ENCODE peak calls at places on chromosomes 6 and 20, in four cellular contexts. One of them, this sample, is unnamed.

GRCh38 chr6:797479-798077 is 104.6 kb upstream of the EXOC2 start:
- DNase-seq in fibroblast of mammary gland: peak
- DNase-seq in kidney: no peak
- DNase-seq in astrocyte of the spinal cord: peak
- DNase-seq in this sample: no peak

GRCh38 chr6:20532881-20533280 is 1.4 kb upstream of the CDKAL1 start:
- DNase-seq in fibroblast of mammary gland: no peak
- DNase-seq in kidney: no peak
- DNase-seq in astrocyte of the spinal cord: no peak
- DNase-seq in this sample: no peak

GRCh38 chr20:49276201-49276894 is 1.5 kb downstream of the ZNFX1 start:
- DNase-seq in fibroblast of mammary gland: peak
- DNase-seq in kidney: no peak
- DNase-seq in astrocyte of the spinal cord: peak
- DNase-seq in this sample: no peak

GRCh38 chr20:56689852-56690485 is 60.9 kb downstream of the TFAP2C start:
- DNase-seq in fibroblast of mammary gland: peak
- DNase-seq in kidney: no peak
- DNase-seq in astrocyte of the spinal cord: no peak
- DNase-seq in this sample: no peak

GRCh38 chr6:137489410-137490371 is 4.5 kb downstream of the OLIG3 start:
- DNase-seq in fibroblast of mammary gland: no peak
- DNase-seq in kidney: no peak
- DNase-seq in astrocyte of the spinal cord: no peak
- DNase-seq in this sample: no peak

GRCh38 chr6:166470029-166470862 is 87.5 kb upstream of the MPC1 start:
- DNase-seq in fibroblast of mammary gland: no peak
- DNase-seq in kidney: peak
- DNase-seq in astrocyte of the spinal cord: no peak
- DNase-seq in this sample: no peak

GRCh38 chr6:40340957-40341356 is 246.2 kb downstream of the LRFN2 start:
- DNase-seq in fibroblast of mammary gland: no peak
- DNase-seq in kidney: no peak
- DNase-seq in astrocyte of the spinal cord: no peak
- DNase-seq in this sample: no peak

GRCh38 chr6:158849899-158850806 is 31.0 kb upstream of the EZR start:
- DNase-seq in fibroblast of mammary gland: peak
- DNase-seq in kidney: no peak
- DNase-seq in astrocyte of the spinal cord: peak
- DNase-seq in this sample: peak

GRCh38 chr6:160329188-160329587 is 19.0 kb upstream of the SLC22A3 start:
- DNase-seq in fibroblast of mammary gland: no peak
- DNase-seq in kidney: no peak
- DNase-seq in astrocyte of the spinal cord: no peak
- DNase-seq in this sample: no peak

GRCh38 chr20:1528811-1529210 is 28.7 kb downstream of the SIRPD start:
- DNase-seq in fibroblast of mammary gland: peak
- DNase-seq in kidney: no peak
- DNase-seq in astrocyte of the spinal cord: no peak
- DNase-seq in this sample: no peak

DNA sequence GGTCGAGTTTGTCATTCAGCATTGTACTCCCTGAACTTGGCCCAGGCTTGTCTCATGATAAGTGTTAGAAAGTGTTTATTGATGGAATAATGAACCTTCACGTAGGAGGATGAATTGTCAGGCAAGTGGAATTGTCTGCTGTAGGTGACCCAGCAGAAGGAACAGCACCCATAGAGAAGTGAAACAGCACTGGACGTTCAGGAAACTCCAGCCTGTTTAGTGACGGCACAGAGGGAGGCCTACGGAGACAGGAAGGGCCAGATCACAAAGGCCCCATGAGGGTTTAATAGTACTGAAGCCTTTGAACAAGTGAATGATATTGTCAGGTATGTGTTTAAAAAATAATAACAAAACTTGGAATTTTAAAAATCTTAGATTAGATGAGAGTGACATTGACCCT is 2.9 kb downstream of the STX11 start:
- DNase-seq in fibroblast of mammary gland: no peak
- DNase-seq in kidney: no peak
- DNase-seq in astrocyte of the spinal cord: no peak
- DNase-seq in this sample: no peak
- TF ChIP-seq CTCF in fibroblast of mammary gland: no peak
- TF ChIP-seq CTCF in kidney: no peak
- TF ChIP-seq CTCF in astrocyte of the spinal cord: no peak
- TF ChIP-seq CTCF in this sample: no peak

GRCh38 chr6:119324718-119325117 is 24.8 kb downstream of the MAN1A1 start:
- DNase-seq in fibroblast of mammary gland: no peak
- DNase-seq in kidney: no peak
- DNase-seq in astrocyte of the spinal cord: no peak
- DNase-seq in this sample: no peak
- TF ChIP-seq CTCF in fibroblast of mammary gland: no peak
- TF ChIP-seq CTCF in kidney: no peak
- TF ChIP-seq CTCF in astrocyte of the spinal cord: no peak
- TF ChIP-seq CTCF in this sample: no peak

DNA sequence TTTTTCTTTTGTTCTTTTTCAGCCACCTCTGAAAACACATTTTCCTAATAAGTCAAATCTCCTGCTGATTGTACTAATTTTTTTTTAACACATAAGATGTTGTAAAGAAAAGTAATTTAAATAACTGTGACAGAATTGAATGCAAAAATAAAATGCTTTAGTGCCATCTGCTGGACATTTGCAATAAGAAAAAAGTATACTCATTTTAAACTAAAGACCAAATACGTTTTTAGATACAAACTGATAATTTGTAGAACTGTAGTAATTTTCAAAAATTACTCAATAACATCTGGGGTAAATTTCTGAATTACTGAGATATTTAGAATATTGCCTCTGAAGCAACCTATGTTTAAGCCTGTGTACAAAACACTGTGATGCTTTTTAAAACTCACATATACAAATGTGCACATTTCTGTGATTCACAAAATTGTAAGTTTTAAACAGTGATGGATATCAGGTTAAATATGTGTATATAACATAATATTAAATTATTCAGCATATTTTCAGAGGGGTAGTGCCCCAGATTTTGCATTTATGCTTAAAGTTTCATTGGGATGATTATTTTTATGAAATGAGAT is 198.7 kb downstream of the RIMS1 start:
- DNase-seq in fibroblast of mammary gland: peak
- DNase-seq in kidney: no peak
- DNase-seq in astrocyte of the spinal cord: peak
- DNase-seq in this sample: no peak
- TF ChIP-seq CTCF in fibroblast of mammary gland: peak
- TF ChIP-seq CTCF in kidney: peak
- TF ChIP-seq CTCF in astrocyte of the spinal cord: peak
- TF ChIP-seq CTCF in this sample: no peak

GRCh38 chr6:37280162-37280895 is 22.4 kb upstream of the TMEM217 start:
- DNase-seq in fibroblast of mammary gland: no peak
- DNase-seq in kidney: no peak
- DNase-seq in astrocyte of the spinal cord: no peak
- DNase-seq in this sample: no peak

GRCh38 chr6:37283268-37283667 is 25.3 kb upstream of the TMEM217 start:
- DNase-seq in fibroblast of mammary gland: no peak
- DNase-seq in kidney: no peak
- DNase-seq in astrocyte of the spinal cord: peak
- DNase-seq in this sample: no peak

GRCh38 chr6:37285861-37286311 is 27.9 kb upstream of the TMEM217 start:
- DNase-seq in fibroblast of mammary gland: no peak
- DNase-seq in kidney: no peak
- DNase-seq in astrocyte of the spinal cord: no peak
- DNase-seq in this sample: no peak

GRCh38 chr6:37284781-37285180 is 26.8 kb upstream of the TMEM217 start:
- DNase-seq in fibroblast of mammary gland: no peak
- DNase-seq in kidney: no peak
- DNase-seq in astrocyte of the spinal cord: no peak
- DNase-seq in this sample: no peak

DNA sequence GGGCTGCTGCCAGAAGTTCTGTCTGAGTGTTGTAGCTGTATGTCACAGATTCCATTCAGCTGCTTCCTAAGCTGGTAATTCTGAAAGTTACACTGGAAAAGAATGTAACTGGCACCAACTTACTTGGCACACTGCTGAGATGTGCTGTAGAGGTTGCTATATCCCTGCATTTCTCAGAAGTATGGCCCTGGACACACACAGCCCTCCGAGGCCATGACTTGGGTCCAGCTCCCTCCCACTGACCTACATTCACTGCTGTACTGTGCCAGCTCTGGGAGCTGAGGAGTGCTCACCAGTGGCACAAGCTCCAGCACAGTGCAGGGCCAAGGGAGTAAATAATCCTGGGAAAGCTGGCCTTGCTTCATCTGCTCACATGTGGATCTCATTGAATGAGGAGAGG is 25.8 kb upstream of the TMEM217 start:
- DNase-seq in fibroblast of mammary gland: no peak
- DNase-seq in kidney: no peak
- DNase-seq in astrocyte of the spinal cord: no peak
- DNase-seq in this sample: no peak
- TF ChIP-seq CTCF in fibroblast of mammary gland: no peak
- TF ChIP-seq CTCF in kidney: no peak
- TF ChIP-seq CTCF in astrocyte of the spinal cord: no peak
- TF ChIP-seq CTCF in this sample: no peak

GRCh38 chr6:123383718-123384117 is 253.0 kb downstream of the TRDN start:
- DNase-seq in fibroblast of mammary gland: no peak
- DNase-seq in kidney: no peak
- DNase-seq in astrocyte of the spinal cord: no peak
- DNase-seq in this sample: no peak

GRCh38 chr6:123380257-123380656 is 256.5 kb downstream of the TRDN start:
- DNase-seq in fibroblast of mammary gland: peak
- DNase-seq in kidney: no peak
- DNase-seq in astrocyte of the spinal cord: peak
- DNase-seq in this sample: no peak
- TF ChIP-seq CTCF in fibroblast of mammary gland: peak
- TF ChIP-seq CTCF in kidney: peak
- TF ChIP-seq CTCF in astrocyte of the spinal cord: peak
- TF ChIP-seq CTCF in this sample: no peak

DNA sequence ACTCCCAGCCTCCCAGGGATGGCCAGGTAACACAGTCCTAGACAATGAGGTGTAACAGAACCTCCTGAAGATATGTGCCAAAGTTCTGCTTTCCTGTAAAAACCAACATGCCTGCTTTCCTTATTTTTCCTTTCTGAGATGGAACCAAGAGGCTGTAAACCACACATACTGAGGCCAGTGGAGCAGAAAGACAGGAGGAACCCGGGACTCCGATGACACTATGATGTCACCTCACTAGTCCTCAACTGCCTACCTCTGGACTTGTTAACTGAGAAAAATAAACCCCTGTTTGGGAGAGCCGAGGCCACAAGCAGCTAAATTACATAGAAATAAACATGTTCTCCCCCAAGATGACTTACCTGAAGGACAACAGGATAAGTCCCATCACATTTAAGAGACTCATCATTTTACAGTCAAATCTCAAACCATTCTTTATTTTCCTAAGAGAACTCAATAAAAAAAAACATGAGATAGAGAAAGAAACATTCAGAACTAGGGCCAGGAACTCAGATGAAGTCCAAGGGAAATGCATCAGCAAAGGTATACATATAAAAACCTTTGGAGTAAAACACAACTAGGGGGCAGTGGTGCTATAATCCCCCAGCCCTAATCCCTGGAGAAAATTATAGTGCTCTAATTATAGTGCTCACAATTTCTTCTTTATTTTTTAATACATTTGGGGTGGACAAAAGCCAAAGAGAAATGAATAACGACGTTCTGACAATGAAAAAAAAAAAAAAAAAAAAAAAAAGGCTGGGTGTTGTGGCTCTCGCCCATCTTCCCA is 100.4 kb upstream of the EMILIN3 start:
- DNase-seq in fibroblast of mammary gland: no peak
- DNase-seq in kidney: no peak
- DNase-seq in astrocyte of the spinal cord: no peak
- DNase-seq in this sample: no peak
- TF ChIP-seq CTCF in fibroblast of mammary gland: no peak
- TF ChIP-seq CTCF in kidney: no peak
- TF ChIP-seq CTCF in astrocyte of the spinal cord: no peak
- TF ChIP-seq CTCF in this sample: no peak

DNA sequence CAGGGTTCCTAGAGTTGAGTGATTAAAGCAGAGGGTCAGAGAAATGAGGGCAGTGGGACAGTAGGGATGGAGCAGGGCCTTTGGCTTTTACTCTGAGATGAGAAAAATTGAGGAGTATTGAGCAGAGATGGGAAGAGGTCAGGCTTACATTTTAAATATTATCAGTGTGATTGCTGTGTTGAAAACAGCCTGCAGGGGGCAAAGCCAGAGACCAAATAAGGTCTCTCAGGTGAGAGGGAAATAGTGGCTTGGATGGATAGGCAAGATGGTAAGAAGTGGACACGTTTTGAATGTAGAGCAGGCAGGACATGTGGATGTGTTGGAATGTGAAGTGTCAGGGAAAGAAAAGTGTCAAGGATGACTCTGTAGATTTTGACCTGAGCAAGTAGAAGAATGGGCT is 105.0 kb upstream of the MAP3K7 start:
- DNase-seq in fibroblast of mammary gland: no peak
- DNase-seq in kidney: no peak
- DNase-seq in astrocyte of the spinal cord: no peak
- DNase-seq in this sample: no peak
- TF ChIP-seq CTCF in fibroblast of mammary gland: no peak
- TF ChIP-seq CTCF in kidney: no peak
- TF ChIP-seq CTCF in astrocyte of the spinal cord: no peak
- TF ChIP-seq CTCF in this sample: no peak

DNA sequence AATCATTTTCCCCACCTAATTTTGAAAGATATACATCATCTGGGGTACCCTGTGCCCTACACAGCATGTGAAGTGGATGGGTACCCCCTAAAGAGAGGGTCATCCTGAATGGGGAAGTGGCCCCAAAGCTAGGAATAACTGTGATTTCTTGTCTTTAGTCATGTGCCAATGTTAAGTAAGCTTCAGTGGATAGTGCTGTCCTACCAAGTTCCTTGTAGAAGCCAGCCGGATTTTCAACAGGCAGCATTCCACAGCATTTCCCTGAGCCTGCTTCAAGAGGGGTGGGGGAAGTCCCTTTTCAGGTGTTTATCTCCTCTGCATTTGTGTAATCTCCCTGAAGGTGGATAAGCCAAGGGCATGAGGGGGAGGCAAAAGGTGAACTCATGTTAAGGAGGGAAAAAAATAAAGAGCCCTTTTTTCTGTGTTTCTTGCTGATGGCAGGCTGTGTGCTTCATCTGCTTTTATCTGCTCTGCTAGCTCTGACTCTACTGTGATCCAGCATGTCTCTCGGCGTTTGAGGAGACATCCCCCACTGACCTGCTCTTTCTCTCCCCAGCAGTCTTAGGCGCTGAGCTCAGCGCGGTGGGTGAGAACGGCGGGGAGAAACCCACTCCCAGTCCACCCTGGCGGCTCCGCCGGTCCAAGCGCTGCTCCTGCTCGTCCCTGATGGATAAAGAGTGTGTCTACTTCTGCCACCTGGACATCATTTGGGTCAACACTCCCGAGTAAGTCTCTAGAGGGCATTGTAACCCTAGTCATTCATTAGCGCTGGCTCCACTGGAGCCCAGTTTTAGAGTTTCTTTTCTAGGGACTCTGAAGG is 1.8 kb downstream of the EDN1 start:
- DNase-seq in fibroblast of mammary gland: no peak
- DNase-seq in kidney: no peak
- DNase-seq in astrocyte of the spinal cord: peak
- DNase-seq in this sample: no peak
- TF ChIP-seq CTCF in fibroblast of mammary gland: no peak
- TF ChIP-seq CTCF in kidney: peak
- TF ChIP-seq CTCF in astrocyte of the spinal cord: peak
- TF ChIP-seq CTCF in this sample: no peak